ENCODE peak calls at places on chromosomes 4 and X, in seven cellular contexts. F is prostate gland; V is CD4-positive, alpha-beta memory T cell; N is tibial nerve; I is ovary; T is HCT116; W is GM23248. D is an unnamed sample. For H3K4me1, the result is how much of the 10 kb centered on the place peaks cover.

GRCh38 chr4:120685756-120686278 is 236.7 kb downstream of the PRDM5 start:
- DNase-seq in F (no peak), N (no peak), T (no peak), I (no peak), W (peak), V (no peak), D (peak)

GRCh38 chr4:113869743-113870375 is 108.3 kb upstream of the CAMK2D start:
- DNase-seq in F (no peak), W (peak), I (no peak), N (no peak), T (peak), V (peak), D (no peak)

GRCh38 chr4:153465922-153466636 is at the start of gene TMEM131L:
- DNase-seq in F (peak), W (peak), T (peak), N (peak), V (peak), I (peak), D (peak)

GRCh38 chr4:87506974-87507701 is 22.0 kb downstream of the SPARCL1 start:
- DNase-seq in T (no peak), V (no peak), I (no peak), W (peak), F (no peak), N (no peak), D (no peak)

GRCh38 chr4:8015512-8015911 is 75.9 kb upstream of the AFAP1 start:
- DNase-seq in N (peak), F (no peak), T (no peak), I (no peak), V (no peak), W (peak), D (no peak)

GRCh38 chr4:65943076-65943475 is 272.8 kb upstream of the EPHA5 start:
- DNase-seq in N (no peak), W (peak), T (no peak), I (no peak), V (no peak), F (no peak), D (peak)

GRCh38 chrX:79182616-79183015 is 38.1 kb downstream of the GPR174 start:
- DNase-seq in V (no peak), F (no peak), I (no peak), T (no peak), W (no peak), N (no peak), D (no peak)

GRCh38 chrX:113390531-113390930 is 549.9 kb upstream of the AMOT start:
- DNase-seq in F (no peak), N (no peak), V (no peak), W (no peak), I (no peak), T (no peak), D (no peak)

GRCh38 chr4:79917246-79917645 is 155.8 kb downstream of the ANTXR2 start:
- DNase-seq in I (no peak), T (peak), F (no peak), V (peak), N (no peak), W (peak), D (peak)

GRCh38 chr4:114519368-114519767 is 79.2 kb upstream of the UGT8 start:
- DNase-seq in N (no peak), I (no peak), T (no peak), F (no peak), W (no peak), V (no peak), D (no peak)

GRCh38 chr4:24363751-24364150 is 220.6 kb downstream of the DHX15 start:
- DNase-seq in W (no peak), V (no peak), T (no peak), N (no peak), F (no peak), I (no peak), D (no peak)

GRCh38 chr4:108171541-108172230 is 3.0 kb upstream of the LEF1 start:
- DNase-seq in V (peak), W (no peak), I (no peak), T (no peak), N (no peak), F (no peak), D (peak)

GRCh38 chr4:20639346-20639745 is 60.9 kb upstream of the PACRGL start:
- DNase-seq in I (no peak), T (no peak), N (no peak), F (peak), V (no peak), W (no peak), D (no peak)

GRCh38 chr4:52366625-52367024 is 292.5 kb downstream of the USP46 start:
- DNase-seq in T (no peak), V (no peak), I (no peak), F (no peak), N (no peak), W (no peak), D (no peak)

GRCh38 chr4:7721984-7722551 is 217.6 kb downstream of the AFAP1 start:
- DNase-seq in I (no peak), N (no peak), F (no peak), W (no peak), T (no peak), V (no peak), D (no peak)

GRCh38 chr4:17126306-17126978 is 228.0 kb upstream of the LDB2 start:
- DNase-seq in W (no peak), N (no peak), F (no peak), V (no peak), T (no peak), I (no peak), D (no peak)

GRCh38 chrX:23813808-23814207 is 30.8 kb downstream of the SAT1 start:
- DNase-seq in W (no peak), T (no peak), F (no peak), V (no peak), I (no peak), N (no peak), D (no peak)

GRCh38 chrX:26914232-26914631 is 548.9 kb downstream of the PPP4R3C start:
- DNase-seq in W (peak), N (no peak), T (no peak), I (no peak), F (no peak), V (no peak), D (no peak)

GRCh38 chr4:123415977-123416376 is 19.4 kb downstream of the SPRY1 start:
- DNase-seq in T (no peak), N (no peak), W (peak), I (no peak), V (peak), F (no peak), D (no peak)

GRCh38 chrX:139538907-139539593 is 8.5 kb downstream of the F9 start:
- DNase-seq in V (no peak), N (no peak), T (no peak), I (no peak), W (no peak), F (no peak), D (no peak)

GRCh38 chr4:568351-568652 is 7.8 kb downstream of the TMEM271 start:
- DNase-seq in F (no peak), V (no peak), I (no peak), N (no peak), T (no peak), W (no peak), D (no peak)

GRCh38 chrX:47577424-47577823 is 4.8 kb upstream of the TIMP1 start:
- DNase-seq in I (no peak), V (no peak), T (no peak), W (no peak), N (no peak), F (no peak), D (no peak)

GRCh38 chrX:47576021-47576898 is 6.0 kb upstream of the TIMP1 start:
- DNase-seq in N (no peak), V (no peak), W (no peak), T (no peak), I (no peak), F (no peak), D (no peak)

GRCh38 chrX:47578692-47579091 is 3.5 kb upstream of the TIMP1 start:
- DNase-seq in W (no peak), F (no peak), N (no peak), V (no peak), I (no peak), T (no peak), D (no peak)

GRCh38 chrX:47579537-47579936 is 2.7 kb upstream of the TIMP1 start:
- DNase-seq in V (no peak), T (no peak), F (no peak), N (no peak), W (peak), I (no peak), D (no peak)

DNA sequence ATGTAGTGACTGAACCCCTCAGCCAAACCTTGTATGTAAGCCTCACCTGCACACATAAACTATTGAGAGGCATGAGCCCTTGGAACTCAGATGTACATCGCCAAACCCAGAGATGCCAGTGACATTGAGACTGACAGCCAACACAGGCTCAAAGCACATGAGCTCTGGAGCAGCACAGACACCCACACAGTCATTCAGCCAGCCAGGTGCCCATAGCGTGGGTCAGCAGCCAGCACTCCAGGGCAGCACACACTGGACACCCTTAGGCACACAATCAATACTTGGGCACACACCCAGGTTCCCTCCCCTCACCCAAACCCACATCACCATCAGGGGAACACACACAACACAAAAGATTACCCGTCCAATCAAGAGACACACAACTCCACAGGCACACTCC is 4.3 kb upstream of the TIMP1 start:
- DNase-seq in F (no peak), W (no peak), V (no peak), I (no peak), N (no peak), T (no peak), D (no peak)
- H3K4me1 ChIP-seq in F (under half), W (under half), V (under half), I (under half), N (under half), T (under half), D (under half)

GRCh38 chr4:168928875-168929274 is 81.2 kb downstream of the CBR4 start:
- DNase-seq in W (no peak), V (no peak), I (no peak), F (no peak), N (no peak), T (no peak), D (no peak)

GRCh38 chr4:168931215-168931650 is 78.8 kb downstream of the CBR4 start:
- DNase-seq in N (no peak), I (no peak), V (no peak), T (no peak), F (no peak), W (no peak), D (no peak)

GRCh38 chr4:168932138-168932537 is 77.9 kb downstream of the CBR4 start:
- DNase-seq in I (no peak), N (no peak), V (no peak), T (no peak), F (no peak), W (no peak), D (no peak)

GRCh38 chr4:168930413-168931196 is 79.5 kb downstream of the CBR4 start:
- DNase-seq in F (no peak), N (no peak), V (no peak), T (no peak), W (no peak), I (no peak), D (no peak)

GRCh38 chr4:168933423-168933822 is 76.6 kb downstream of the CBR4 start:
- DNase-seq in W (no peak), T (no peak), V (no peak), N (no peak), F (no peak), I (no peak), D (no peak)
- H3K4me1 ChIP-seq in W (under half), T (under half), V (under half), N (under half), F (under half), I (under half), D (under half)

GRCh38 chrX:10006770-10007169 is 39.6 kb downstream of the CLDN34 start:
- DNase-seq in V (no peak), W (no peak), F (no peak), T (no peak), I (no peak), N (no peak), D (no peak)
- H3K4me1 ChIP-seq in V (under half), W (under half), F (under half), T (under half), I (under half), N (under half), D (under half)

DNA sequence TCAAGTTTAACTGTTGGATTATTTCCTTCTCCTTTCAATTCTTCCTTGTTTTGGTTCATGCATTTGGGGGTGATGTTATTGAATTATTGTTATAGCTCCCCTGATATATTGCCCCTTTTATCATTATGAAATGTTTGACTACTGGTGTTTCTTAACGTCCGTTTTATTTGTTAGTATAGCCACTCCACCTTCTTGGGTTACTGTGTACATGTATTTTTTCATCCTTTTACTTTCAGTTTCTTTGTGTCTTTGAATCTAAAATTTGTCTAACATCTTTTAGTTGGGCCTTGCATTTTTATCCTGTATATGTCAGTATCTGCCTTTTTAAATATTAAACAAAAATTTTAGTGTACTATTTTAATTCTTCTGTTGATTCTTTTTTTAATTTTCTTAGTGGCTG is 88.7 kb downstream of the TNIP2 start:
- DNase-seq in F (no peak), I (no peak), V (peak), T (no peak), N (no peak), W (no peak), D (no peak)
- H3K4me1 ChIP-seq in F (under half), I (under half), V (under half), T (under half), N (under half), W (under half), D (under half)

DNA sequence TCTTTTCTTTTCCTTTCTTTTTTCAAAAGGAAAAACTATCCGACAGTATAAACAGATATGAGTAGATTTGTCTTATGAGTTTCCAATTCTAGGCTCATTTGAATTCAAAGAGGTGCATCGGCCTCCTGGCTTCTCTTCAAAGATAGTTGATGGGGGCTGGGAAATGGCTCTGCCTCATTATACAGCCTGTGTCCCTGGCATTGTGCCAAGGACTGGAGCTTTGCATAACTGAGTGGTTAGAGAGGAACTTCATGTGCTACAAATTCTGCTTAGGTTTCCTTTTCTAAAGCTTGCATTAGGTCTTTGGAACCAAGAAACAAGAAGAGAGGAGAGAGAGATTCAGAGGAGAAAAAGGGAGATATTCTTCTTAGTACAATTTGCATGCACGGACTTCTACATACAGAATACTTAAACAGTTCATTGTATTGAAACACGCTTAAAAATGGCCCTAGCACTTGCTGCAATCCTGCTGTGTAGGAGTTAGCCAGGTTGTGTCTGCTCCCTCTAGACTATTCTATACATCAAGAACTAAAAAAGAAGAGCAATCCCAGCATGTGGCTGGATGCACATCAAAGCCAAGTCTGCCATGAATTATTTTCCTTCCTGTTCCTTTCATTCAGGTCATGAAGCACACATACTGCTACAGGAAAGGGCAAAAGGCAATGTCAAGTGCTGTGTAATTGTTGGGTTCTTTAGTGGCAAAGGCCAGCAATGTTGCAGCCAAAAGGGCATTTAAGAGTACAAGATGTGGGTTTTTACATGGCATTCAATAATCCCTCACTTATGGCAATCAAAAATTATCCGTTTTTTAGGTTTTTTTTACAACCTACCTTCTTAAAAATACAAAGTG is 70.9 kb downstream of the INTS12 start:
- DNase-seq in W (peak), T (no peak), F (peak), N (peak), I (peak), V (no peak), D (no peak)
- H3K4me1 ChIP-seq in W (under half), T (under half), F (under half), N (under half), I (under half), V (under half), D (under half)

DNA sequence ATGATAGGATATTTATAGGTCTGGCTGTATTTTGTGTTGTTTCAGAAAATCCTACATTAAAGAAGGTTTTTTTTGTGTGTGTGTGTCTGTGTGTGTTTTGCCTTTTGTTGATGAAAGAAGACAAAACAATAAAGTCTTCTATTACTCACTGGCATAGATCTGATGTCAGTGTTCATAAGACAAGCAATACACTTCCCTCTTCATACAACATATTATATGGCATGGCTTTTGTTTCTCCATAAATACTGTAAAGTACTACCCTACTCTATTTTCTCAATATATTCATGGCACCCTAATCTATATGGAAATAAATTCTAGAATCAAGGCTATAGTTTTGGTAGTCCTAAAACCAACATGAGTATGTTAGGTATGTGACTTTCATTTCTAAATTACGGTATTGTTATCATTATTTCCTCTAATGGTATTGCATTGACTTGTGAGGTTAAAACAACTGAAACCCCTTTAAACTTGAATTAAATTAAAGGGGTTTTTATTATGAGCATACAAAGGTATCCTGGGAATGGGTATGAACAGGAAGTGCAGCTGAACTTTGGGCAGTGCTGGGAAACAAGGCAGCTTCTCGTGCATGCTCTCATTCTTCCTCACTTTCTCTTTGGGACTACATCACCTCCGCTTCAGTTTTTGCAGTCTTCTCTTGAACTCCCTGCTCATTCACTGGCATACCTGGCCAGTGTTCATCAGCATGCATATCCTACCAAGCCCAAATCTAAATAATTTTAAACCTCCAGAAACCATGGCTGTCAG is 70.5 kb upstream of the PRSS48 start:
- DNase-seq in I (no peak), N (no peak), V (no peak), T (no peak), F (no peak), W (no peak), D (no peak)
- H3K4me1 ChIP-seq in I (under half), N (under half), V (under half), T (under half), F (under half), W (under half), D (under half)